ENCODE peak calls at places on chromosomes 6 and 20, in five cellular contexts. L is adrenal gland, X is HFF-Myc, J is choroid plexus epithelial cell, V is nephron progenitor cell. G is an unnamed sample.

GRCh38 chr6:138250513-138251247 is 32.4 kb upstream of the PBOV1 start:
- DNase-seq in V (no peak), X (peak; percentile 69), L (peak; percentile 90), J (peak; percentile 41), G (peak; percentile 49)

GRCh38 chr6:89291256-89291819 is 23.8 kb downstream of the GABRR2 start:
- DNase-seq in L (no peak), V (no peak), J (no peak), X (no peak), G (no peak)

GRCh38 chr6:124022641-124023040 is 219.0 kb downstream of the NKAIN2 start:
- DNase-seq in X (no peak), J (no peak), V (no peak), L (no peak), G (no peak)

GRCh38 chr6:137738931-137739504 is 128.0 kb upstream of the TNFAIP3 start:
- DNase-seq in J (peak; percentile 38), X (no peak), V (no peak), L (no peak), G (no peak)

GRCh38 chr20:3716195-3716834 is 3.9 kb upstream of the SIGLEC1 start:
- DNase-seq in X (no peak), V (peak; percentile 57), L (no peak), J (peak; percentile 74), G (no peak)

GRCh38 chr6:158233214-158233795 is 65.2 kb downstream of the GTF2H5 start:
- DNase-seq in L (no peak), X (no peak), V (peak; percentile 23), J (no peak), G (no peak)

GRCh38 chr6:16851758-16852157 is 90.5 kb upstream of the ATXN1 start:
- DNase-seq in V (no peak), X (no peak), L (no peak), J (peak; percentile 38), G (no peak)

GRCh38 chr6:169428532-169428931 is 174.9 kb upstream of the THBS2 start:
- DNase-seq in X (no peak), V (no peak), J (peak; percentile 65), L (peak; percentile 43), G (no peak)

GRCh38 chr6:152952045-152952444 is 30.8 kb downstream of the FBXO5 start:
- DNase-seq in X (peak; percentile 21), L (no peak), V (no peak), J (peak; percentile 72), G (no peak)

GRCh38 chr6:73652637-73653570 is 888 bp downstream of the SLC17A5 start:
- DNase-seq in J (peak; percentile 45), L (peak; percentile 71), X (no peak), V (peak; percentile 43), G (no peak)

GRCh38 chr6:86706449-86706848 is 230.9 kb upstream of the HTR1E start:
- DNase-seq in V (peak; percentile 21), L (no peak), J (no peak), X (no peak), G (no peak)

GRCh38 chr6:15413558-15414257 is 167.8 kb downstream of the JARID2 start:
- DNase-seq in V (no peak), L (no peak), X (no peak), J (peak; percentile 80), G (no peak)

GRCh38 chr20:10125757-10126156 is 91.0 kb downstream of the ANKEF1 start:
- DNase-seq in J (no peak), L (peak; percentile 47), V (no peak), X (no peak), G (no peak)

GRCh38 chr6:38337819-38338465 is 301.8 kb downstream of the BTBD9 start:
- DNase-seq in V (no peak), X (no peak), J (peak; percentile 84), L (no peak), G (no peak)

GRCh38 chr6:156451726-156452125 is 325.5 kb upstream of the ARID1B start:
- DNase-seq in J (no peak), L (no peak), V (no peak), X (no peak), G (no peak)

GRCh38 chr6:149862901-149863595 is 1.1 kb downstream of the LRP11 start:
- DNase-seq in J (peak; percentile 71), X (no peak), L (peak; percentile 72), V (peak; percentile 73), G (no peak)

GRCh38 chr6:3696525-3696924 is 55.0 kb downstream of the PXDC1 start:
- DNase-seq in L (no peak), V (no peak), X (no peak), J (peak; percentile 83), G (no peak)

GRCh38 chr6:25359191-25359861 is 80.2 kb downstream of the CARMIL1 start:
- DNase-seq in V (no peak), X (no peak), L (no peak), J (no peak), G (peak; percentile 52)

GRCh38 chr20:20530428-20531151 is 162.7 kb downstream of the INSM1 start:
- DNase-seq in L (no peak), X (no peak), J (no peak), V (no peak), G (no peak)

GRCh38 chr20:49668181-49668877 is 45.3 kb downstream of the B4GALT5 start:
- DNase-seq in X (no peak), V (peak; percentile 23), J (no peak), L (no peak), G (no peak)

GRCh38 chr6:166877906-166878305 is 78.4 kb downstream of the RNASET2 start:
- DNase-seq in L (no peak), V (no peak), J (no peak), X (no peak), G (peak; percentile 67)

GRCh38 chr20:53943522-53944291 is 126.7 kb downstream of the BCAS1 start:
- DNase-seq in L (no peak), J (peak; percentile 60), V (no peak), X (no peak), G (no peak)

GRCh38 chr20:38229376-38230252 is 30.9 kb downstream of the KIAA1755 start:
- DNase-seq in J (peak; percentile 48), X (no peak), V (peak; percentile 27), L (no peak), G (no peak)

GRCh38 chr20:35040090-35040489 is 52.5 kb downstream of the TRPC4AP start:
- DNase-seq in V (no peak), X (no peak), J (no peak), L (no peak), G (no peak)

GRCh38 chr20:6698056-6698455 is 69.4 kb upstream of the BMP2 start:
- DNase-seq in J (peak; percentile 13), L (no peak), X (no peak), V (no peak), G (peak; percentile 70)

GRCh38 chr20:52056203-52057062 is 135.1 kb downstream of the ZFP64 start:
- DNase-seq in V (no peak), X (peak; percentile 46), L (peak; percentile 56), J (peak; percentile 71), G (peak; percentile 65)

GRCh38 chr20:52062452-52063209 is 128.9 kb downstream of the ZFP64 start:
- DNase-seq in J (no peak), V (no peak), L (no peak), X (no peak), G (no peak)

GRCh38 chr20:52064936-52065335 is 126.6 kb downstream of the ZFP64 start:
- DNase-seq in L (no peak), J (no peak), X (no peak), V (no peak), G (no peak)

DNA sequence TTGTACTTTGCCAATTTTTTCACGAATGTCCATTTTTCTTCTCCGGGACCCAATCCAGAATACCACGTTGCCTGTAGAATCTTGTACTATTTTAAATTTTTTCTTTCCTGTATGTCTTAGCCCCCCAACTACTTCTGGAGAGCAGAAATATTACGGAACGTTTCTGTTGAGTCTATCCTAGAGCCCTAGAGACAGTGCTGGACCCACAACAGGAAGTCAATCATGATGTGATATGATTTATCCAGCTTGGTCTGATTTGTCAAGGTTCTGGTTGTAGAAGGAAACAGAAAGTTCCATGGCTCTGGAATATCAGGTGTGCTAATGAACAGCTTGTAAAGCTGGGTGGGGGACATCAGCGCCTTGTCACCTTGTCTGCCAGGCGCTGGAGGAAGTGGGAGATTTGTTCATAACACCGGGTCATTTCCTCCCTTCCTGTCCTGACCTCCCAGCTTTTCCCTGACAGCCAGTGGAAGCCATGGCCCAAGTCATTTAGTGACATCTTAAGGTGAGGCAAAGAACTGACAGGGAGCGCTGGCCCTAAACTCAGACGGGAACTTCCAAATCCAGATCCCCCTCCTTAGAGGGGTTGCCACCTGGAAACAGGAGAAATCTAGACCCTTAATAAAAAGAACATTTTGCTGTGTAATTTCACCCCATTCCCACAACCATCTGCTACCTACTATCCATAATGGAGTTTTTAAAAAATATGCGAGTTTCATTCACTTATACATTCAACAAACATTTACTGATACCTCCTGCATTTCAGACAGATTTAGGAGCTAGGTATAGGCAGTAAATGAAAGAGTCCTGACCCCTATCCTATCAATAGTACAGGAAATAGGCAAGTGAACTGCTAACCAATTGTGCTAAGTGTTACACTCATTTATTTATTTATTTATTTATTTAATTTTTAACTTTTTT is 130.5 kb downstream of the ZFP64 start:
- DNase-seq in J (peak; percentile 52), L (no peak), V (peak; percentile 33), X (no peak), G (no peak)
- TF ChIP-seq CTCF in J (peak; percentile 64), L (no peak), V (peak; percentile 37), X (peak; percentile 33), G (peak; percentile 62)

DNA sequence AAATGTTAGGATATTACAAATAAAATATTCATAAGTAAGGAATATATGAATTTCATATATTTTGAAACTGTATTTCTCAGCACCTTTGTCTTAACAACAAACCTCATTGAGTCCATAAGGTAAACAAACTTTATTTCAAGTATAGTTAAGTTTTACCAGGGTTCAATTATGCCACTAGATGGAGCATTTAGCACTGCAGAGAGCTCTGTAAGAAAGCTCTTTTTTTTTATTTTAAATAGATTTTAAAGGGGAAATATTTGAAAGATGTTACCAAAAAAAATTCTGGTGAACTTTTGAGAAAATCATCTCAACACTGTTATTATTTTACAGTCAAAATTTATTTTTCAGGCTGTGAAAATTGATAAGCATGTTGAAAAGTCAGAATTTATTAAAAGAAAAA is 955.2 kb upstream of the EYS start:
- DNase-seq in L (no peak), J (peak; percentile 78), X (no peak), V (no peak), G (no peak)
- TF ChIP-seq CTCF in L (no peak), J (peak; percentile 61), X (no peak), V (peak; percentile 47), G (peak; percentile 34)

GRCh38 chr6:30481213-30481964 is 7.9 kb upstream of the HLA-E start:
- DNase-seq in V (peak; percentile 37), J (no peak), X (no peak), L (no peak), G (no peak)
- TF ChIP-seq CTCF in V (peak; percentile 9), J (no peak), X (no peak), L (no peak), G (no peak)

DNA sequence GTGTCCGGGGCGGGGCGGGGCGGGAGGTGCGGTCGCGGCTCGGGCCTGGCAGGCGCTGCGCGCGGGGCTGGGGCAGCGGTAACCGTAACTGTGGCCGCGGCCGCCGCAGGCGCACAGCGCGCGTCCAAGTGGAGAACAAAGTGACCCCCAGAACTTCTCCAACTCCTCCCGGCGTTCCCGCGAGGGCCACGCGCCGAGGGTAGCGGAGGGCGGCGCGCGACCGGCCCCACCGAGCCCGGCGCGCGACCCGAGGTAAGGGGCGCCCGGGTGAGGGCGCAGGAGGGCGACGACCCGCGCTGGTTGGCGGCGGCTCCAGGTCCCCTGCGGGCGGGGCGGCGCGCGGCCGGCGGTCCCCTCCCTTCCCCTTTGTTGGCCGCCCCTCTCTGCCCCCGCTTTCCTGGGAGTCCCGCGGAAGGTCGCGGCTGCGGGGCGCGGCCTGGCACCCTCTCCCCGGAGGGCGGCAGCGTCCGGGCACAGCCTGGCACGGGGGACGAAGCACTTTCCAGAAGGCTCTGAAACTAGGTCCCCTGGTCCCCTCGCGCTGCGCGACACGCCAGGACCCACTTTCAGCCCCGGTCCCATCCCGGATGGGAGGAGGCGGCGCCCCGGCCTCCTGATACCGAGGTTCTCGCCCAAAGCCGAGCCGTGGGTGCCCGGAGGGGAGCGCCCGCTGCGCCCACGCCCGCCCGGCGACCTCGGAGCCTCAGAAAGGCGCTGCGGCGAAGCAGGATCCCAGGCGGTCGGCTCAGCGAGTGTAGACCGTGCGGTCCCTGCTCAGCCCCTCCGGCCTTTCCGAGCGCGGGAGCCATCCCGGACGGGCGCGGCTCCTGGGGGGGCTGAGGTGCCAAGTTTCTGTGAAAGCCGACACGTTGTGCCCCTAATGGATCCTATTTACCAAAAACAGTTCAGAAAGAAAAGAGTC is at the start of gene TIAM2:
- DNase-seq in J (no peak), L (peak; percentile 35), V (peak; percentile 72), X (no peak), G (no peak)
- TF ChIP-seq CTCF in J (no peak), L (no peak), V (no peak), X (no peak), G (no peak)

G was measured in kidney epithelial cell.